ENCODE peak calls at places on chromosomes 3 and 15, in six cellular contexts. One of them, this sample, is unnamed.

GRCh38 chr3:138459619-138460535 is 25.5 kb downstream of the ESYT3 start:
- DNase-seq in fibroblast of pulmonary artery: no peak
- DNase-seq in activated CD8-positive, alpha-beta memory T cell treated with anti-CD3 and anti-CD28 coated beads, Interleukin-2, amount 50 U/mL, for 48 hours: peak
- DNase-seq in naive thymus-derived CD8-positive, alpha-beta T cell: no peak
- DNase-seq in stimulated activated CD4-positive, alpha-beta T cell treated with anti-CD3 and anti-CD28 coated beads, Interleukin-2, amount 100 ng/mL, for 48 hours: no peak
- DNase-seq in psoas muscle: no peak
- DNase-seq in this sample: no peak

GRCh38 chr3:127833281-127834032 is 11.1 kb upstream of the MGLL start:
- DNase-seq in stimulated activated CD4-positive, alpha-beta T cell treated with anti-CD3 and anti-CD28 coated beads, Interleukin-2, amount 100 ng/mL, for 48 hours: no peak
- DNase-seq in psoas muscle: no peak
- DNase-seq in naive thymus-derived CD8-positive, alpha-beta T cell: no peak
- DNase-seq in activated CD8-positive, alpha-beta memory T cell treated with anti-CD3 and anti-CD28 coated beads, Interleukin-2, amount 50 U/mL, for 48 hours: no peak
- DNase-seq in fibroblast of pulmonary artery: no peak
- DNase-seq in this sample: no peak

GRCh38 chr15:56798639-56799038 is 65.3 kb upstream of the ZNF280D start:
- DNase-seq in activated CD8-positive, alpha-beta memory T cell treated with anti-CD3 and anti-CD28 coated beads, Interleukin-2, amount 50 U/mL, for 48 hours: peak
- DNase-seq in psoas muscle: peak
- DNase-seq in fibroblast of pulmonary artery: no peak
- DNase-seq in stimulated activated CD4-positive, alpha-beta T cell treated with anti-CD3 and anti-CD28 coated beads, Interleukin-2, amount 100 ng/mL, for 48 hours: no peak
- DNase-seq in naive thymus-derived CD8-positive, alpha-beta T cell: no peak
- DNase-seq in this sample: no peak

GRCh38 chr3:74267583-74268184 is 346.8 kb downstream of the CNTN3 start:
- DNase-seq in stimulated activated CD4-positive, alpha-beta T cell treated with anti-CD3 and anti-CD28 coated beads, Interleukin-2, amount 100 ng/mL, for 48 hours: no peak
- DNase-seq in naive thymus-derived CD8-positive, alpha-beta T cell: no peak
- DNase-seq in activated CD8-positive, alpha-beta memory T cell treated with anti-CD3 and anti-CD28 coated beads, Interleukin-2, amount 50 U/mL, for 48 hours: no peak
- DNase-seq in psoas muscle: no peak
- DNase-seq in fibroblast of pulmonary artery: peak
- DNase-seq in this sample: no peak

GRCh38 chr3:16961621-16962205 is 77.0 kb downstream of the PLCL2 start:
- DNase-seq in fibroblast of pulmonary artery: no peak
- DNase-seq in stimulated activated CD4-positive, alpha-beta T cell treated with anti-CD3 and anti-CD28 coated beads, Interleukin-2, amount 100 ng/mL, for 48 hours: no peak
- DNase-seq in activated CD8-positive, alpha-beta memory T cell treated with anti-CD3 and anti-CD28 coated beads, Interleukin-2, amount 50 U/mL, for 48 hours: no peak
- DNase-seq in naive thymus-derived CD8-positive, alpha-beta T cell: no peak
- DNase-seq in psoas muscle: peak
- DNase-seq in this sample: no peak

GRCh38 chr3:149581681-149582349 is 76.0 kb downstream of the WWTR1 start:
- DNase-seq in stimulated activated CD4-positive, alpha-beta T cell treated with anti-CD3 and anti-CD28 coated beads, Interleukin-2, amount 100 ng/mL, for 48 hours: no peak
- DNase-seq in activated CD8-positive, alpha-beta memory T cell treated with anti-CD3 and anti-CD28 coated beads, Interleukin-2, amount 50 U/mL, for 48 hours: no peak
- DNase-seq in psoas muscle: peak
- DNase-seq in fibroblast of pulmonary artery: peak
- DNase-seq in naive thymus-derived CD8-positive, alpha-beta T cell: no peak
- DNase-seq in this sample: no peak

GRCh38 chr15:61888074-61888780 is 172.0 kb downstream of the VPS13C start:
- DNase-seq in naive thymus-derived CD8-positive, alpha-beta T cell: no peak
- DNase-seq in activated CD8-positive, alpha-beta memory T cell treated with anti-CD3 and anti-CD28 coated beads, Interleukin-2, amount 50 U/mL, for 48 hours: no peak
- DNase-seq in stimulated activated CD4-positive, alpha-beta T cell treated with anti-CD3 and anti-CD28 coated beads, Interleukin-2, amount 100 ng/mL, for 48 hours: no peak
- DNase-seq in psoas muscle: no peak
- DNase-seq in fibroblast of pulmonary artery: peak
- DNase-seq in this sample: no peak

GRCh38 chr3:59482684-59483083 is 432.9 kb upstream of the CFAP20DC start:
- DNase-seq in activated CD8-positive, alpha-beta memory T cell treated with anti-CD3 and anti-CD28 coated beads, Interleukin-2, amount 50 U/mL, for 48 hours: no peak
- DNase-seq in psoas muscle: no peak
- DNase-seq in fibroblast of pulmonary artery: no peak
- DNase-seq in stimulated activated CD4-positive, alpha-beta T cell treated with anti-CD3 and anti-CD28 coated beads, Interleukin-2, amount 100 ng/mL, for 48 hours: no peak
- DNase-seq in naive thymus-derived CD8-positive, alpha-beta T cell: no peak
- DNase-seq in this sample: no peak

GRCh38 chr15:82999905-83000671 is 11.4 kb downstream of the C15orf40 start:
- DNase-seq in fibroblast of pulmonary artery: peak
- DNase-seq in activated CD8-positive, alpha-beta memory T cell treated with anti-CD3 and anti-CD28 coated beads, Interleukin-2, amount 50 U/mL, for 48 hours: no peak
- DNase-seq in naive thymus-derived CD8-positive, alpha-beta T cell: peak
- DNase-seq in stimulated activated CD4-positive, alpha-beta T cell treated with anti-CD3 and anti-CD28 coated beads, Interleukin-2, amount 100 ng/mL, for 48 hours: no peak
- DNase-seq in psoas muscle: no peak
- DNase-seq in this sample: peak

GRCh38 chr3:180947761-180948390 is 35.4 kb downstream of the FXR1 start:
- DNase-seq in fibroblast of pulmonary artery: no peak
- DNase-seq in activated CD8-positive, alpha-beta memory T cell treated with anti-CD3 and anti-CD28 coated beads, Interleukin-2, amount 50 U/mL, for 48 hours: no peak
- DNase-seq in naive thymus-derived CD8-positive, alpha-beta T cell: no peak
- DNase-seq in psoas muscle: no peak
- DNase-seq in stimulated activated CD4-positive, alpha-beta T cell treated with anti-CD3 and anti-CD28 coated beads, Interleukin-2, amount 100 ng/mL, for 48 hours: no peak
- DNase-seq in this sample: no peak

GRCh38 chr3:2714856-2715255 is 395.3 kb downstream of the IL5RA start:
- DNase-seq in fibroblast of pulmonary artery: no peak
- DNase-seq in naive thymus-derived CD8-positive, alpha-beta T cell: no peak
- DNase-seq in psoas muscle: no peak
- DNase-seq in stimulated activated CD4-positive, alpha-beta T cell treated with anti-CD3 and anti-CD28 coated beads, Interleukin-2, amount 100 ng/mL, for 48 hours: no peak
- DNase-seq in activated CD8-positive, alpha-beta memory T cell treated with anti-CD3 and anti-CD28 coated beads, Interleukin-2, amount 50 U/mL, for 48 hours: no peak
- DNase-seq in this sample: no peak

GRCh38 chr15:45268135-45268534 is 16.1 kb downstream of the SLC28A2 start:
- DNase-seq in naive thymus-derived CD8-positive, alpha-beta T cell: no peak
- DNase-seq in psoas muscle: no peak
- DNase-seq in activated CD8-positive, alpha-beta memory T cell treated with anti-CD3 and anti-CD28 coated beads, Interleukin-2, amount 50 U/mL, for 48 hours: no peak
- DNase-seq in fibroblast of pulmonary artery: no peak
- DNase-seq in stimulated activated CD4-positive, alpha-beta T cell treated with anti-CD3 and anti-CD28 coated beads, Interleukin-2, amount 100 ng/mL, for 48 hours: no peak
- DNase-seq in this sample: no peak

GRCh38 chr3:55818485-55818884 is 331.4 kb upstream of the WNT5A start:
- DNase-seq in psoas muscle: no peak
- DNase-seq in naive thymus-derived CD8-positive, alpha-beta T cell: no peak
- DNase-seq in activated CD8-positive, alpha-beta memory T cell treated with anti-CD3 and anti-CD28 coated beads, Interleukin-2, amount 50 U/mL, for 48 hours: no peak
- DNase-seq in fibroblast of pulmonary artery: no peak
- DNase-seq in stimulated activated CD4-positive, alpha-beta T cell treated with anti-CD3 and anti-CD28 coated beads, Interleukin-2, amount 100 ng/mL, for 48 hours: no peak
- DNase-seq in this sample: no peak

GRCh38 chr15:81356252-81356651 is 17.8 kb downstream of the TMC3 start:
- DNase-seq in activated CD8-positive, alpha-beta memory T cell treated with anti-CD3 and anti-CD28 coated beads, Interleukin-2, amount 50 U/mL, for 48 hours: no peak
- DNase-seq in psoas muscle: no peak
- DNase-seq in naive thymus-derived CD8-positive, alpha-beta T cell: no peak
- DNase-seq in stimulated activated CD4-positive, alpha-beta T cell treated with anti-CD3 and anti-CD28 coated beads, Interleukin-2, amount 100 ng/mL, for 48 hours: no peak
- DNase-seq in fibroblast of pulmonary artery: no peak
- DNase-seq in this sample: no peak

GRCh38 chr3:89221913-89222312 is 114.5 kb downstream of the EPHA3 start:
- DNase-seq in psoas muscle: no peak
- DNase-seq in fibroblast of pulmonary artery: no peak
- DNase-seq in stimulated activated CD4-positive, alpha-beta T cell treated with anti-CD3 and anti-CD28 coated beads, Interleukin-2, amount 100 ng/mL, for 48 hours: no peak
- DNase-seq in activated CD8-positive, alpha-beta memory T cell treated with anti-CD3 and anti-CD28 coated beads, Interleukin-2, amount 50 U/mL, for 48 hours: no peak
- DNase-seq in naive thymus-derived CD8-positive, alpha-beta T cell: no peak
- DNase-seq in this sample: no peak

This sample was measured in GM12892.